ENCODE peak calls at places on chromosomes 16 and 17, in four cellular contexts. K, N, U and L are unnamed samples.

GRCh38 chr16:30870904-30871303 is 23.0 kb downstream of the BCL7C start:
- DNase-seq in K (no peak), N (no peak), U (no peak), L (no peak)

GRCh38 chr17:39872700-39873099 is 4.7 kb downstream of the ZPBP2 start:
- DNase-seq in K (peak), N (no peak), U (peak), L (no peak)

GRCh38 chr16:6605490-6605889 is 727.2 kb upstream of the RBFOX1 start:
- DNase-seq in K (no peak), N (no peak), U (no peak), L (no peak)

GRCh38 chr17:15023589-15023988 is 241.5 kb downstream of the PMP22 start:
- DNase-seq in K (no peak), N (no peak), U (no peak), L (no peak)

GRCh38 chr17:20266806-20267458 is 200.4 kb downstream of the LGALS9B start:
- DNase-seq in K (peak), N (no peak), U (no peak), L (peak)

GRCh38 chr16:2831203-2831602 is 1.1 kb downstream of the ZG16B start:
- DNase-seq in K (no peak), N (peak), U (no peak), L (no peak)

GRCh38 chr16:4500283-4500682 is 24.1 kb downstream of the HMOX2 start:
- DNase-seq in K (peak), N (no peak), U (peak), L (peak)

GRCh38 chr16:1543085-1543896 is 9.8 kb downstream of the TMEM204 start:
- DNase-seq in K (no peak), N (peak), U (peak), L (peak)

GRCh38 chr16:8931864-8932263 is 31.8 kb downstream of the USP7 start:
- DNase-seq in K (peak), N (no peak), U (peak), L (peak)

GRCh38 chr17:29216856-29217255 is 29.8 kb upstream of the CRYBA1 start:
- DNase-seq in K (no peak), N (no peak), U (no peak), L (no peak)

GRCh38 chr16:68090109-68090508 is 4.9 kb downstream of the NFATC3 start:
- DNase-seq in K (no peak), N (no peak), U (no peak), L (no peak)

GRCh38 chr16:1820096-1820972 is 6.3 kb downstream of the HAGH start:
- DNase-seq in K (no peak), N (no peak), U (no peak), L (no peak)

GRCh38 chr17:31309525-31309924 is 4.3 kb downstream of the EVI2B start:
- DNase-seq in K (no peak), N (no peak), U (no peak), L (no peak)

GRCh38 chr16:56832768-56833167 is 32.2 kb upstream of the SLC12A3 start:
- DNase-seq in K (no peak), N (no peak), U (no peak), L (no peak)

GRCh38 chr16:79792952-79793351 is 192.4 kb upstream of the MAF start:
- DNase-seq in K (no peak), N (no peak), U (no peak), L (no peak)

GRCh38 chr16:86910821-86911220 is 332.5 kb downstream of the FOXL1 start:
- DNase-seq in K (no peak), N (no peak), U (no peak), L (no peak)

GRCh38 chr17:27496501-27496943 is 40.3 kb downstream of the KSR1 start:
- DNase-seq in K (no peak), N (no peak), U (no peak), L (no peak)

GRCh38 chr16:54153240-54153934 is 133.2 kb downstream of the IRX3 start:
- DNase-seq in K (no peak), N (no peak), U (no peak), L (no peak)

GRCh38 chr17:7225711-7226331 is 6.1 kb downstream of the ACADVL start:
- DNase-seq in K (no peak), N (peak), U (no peak), L (no peak)

GRCh38 chr16:86051376-86052114 is 152.6 kb downstream of the IRF8 start:
- DNase-seq in K (no peak), N (no peak), U (no peak), L (no peak)

GRCh38 chr17:75098861-75099260 is 10.9 kb upstream of the ARMC7 start:
- DNase-seq in K (no peak), N (no peak), U (no peak), L (no peak)

GRCh38 chr17:50424246-50425000 is 1.6 kb upstream of the ACSF2 start:
- DNase-seq in K (no peak), N (no peak), U (no peak), L (no peak)
- TF ChIP-seq CTCF in K (no peak), N (no peak), U (no peak), L (no peak)

DNA sequence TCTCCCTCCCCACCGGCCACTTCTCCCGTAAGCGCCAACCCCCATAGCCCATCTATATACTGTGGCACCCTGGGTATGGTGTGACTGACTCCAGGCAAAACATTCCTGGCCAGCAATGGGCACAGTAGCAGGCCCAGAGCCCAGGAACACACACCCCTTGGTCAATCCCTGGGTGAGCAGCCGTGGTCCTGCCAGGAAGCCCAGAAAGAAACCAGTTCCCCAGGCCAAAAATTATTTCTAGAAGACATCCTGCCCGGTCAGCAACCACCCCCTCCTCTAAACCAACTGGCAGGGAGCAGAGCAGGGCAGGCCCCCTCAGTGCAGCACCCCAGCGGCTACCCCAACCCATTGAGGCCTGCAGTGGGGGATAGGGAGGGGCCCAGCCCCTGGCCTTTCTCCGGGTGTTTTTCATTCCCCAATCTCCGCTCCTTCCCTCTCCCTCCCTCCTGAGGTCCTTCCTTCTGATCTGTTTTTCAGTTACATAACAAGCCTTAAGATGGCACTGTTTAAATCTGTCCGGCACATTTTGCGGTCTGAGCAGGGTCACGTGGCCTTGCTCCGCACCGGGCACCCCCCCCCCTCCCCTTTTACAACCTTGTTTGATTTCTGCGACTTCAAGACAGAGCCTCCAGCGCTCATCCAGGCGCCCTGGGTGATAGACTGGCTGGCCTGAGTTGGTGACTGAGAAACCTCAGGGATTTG is 2.0 kb downstream of the NPTX1 start:
- DNase-seq in K (no peak), N (no peak), U (peak), L (peak)
- H3K4me3 ChIP-seq in K (no peak), N (no peak), U (no peak), L (peak)

DNA sequence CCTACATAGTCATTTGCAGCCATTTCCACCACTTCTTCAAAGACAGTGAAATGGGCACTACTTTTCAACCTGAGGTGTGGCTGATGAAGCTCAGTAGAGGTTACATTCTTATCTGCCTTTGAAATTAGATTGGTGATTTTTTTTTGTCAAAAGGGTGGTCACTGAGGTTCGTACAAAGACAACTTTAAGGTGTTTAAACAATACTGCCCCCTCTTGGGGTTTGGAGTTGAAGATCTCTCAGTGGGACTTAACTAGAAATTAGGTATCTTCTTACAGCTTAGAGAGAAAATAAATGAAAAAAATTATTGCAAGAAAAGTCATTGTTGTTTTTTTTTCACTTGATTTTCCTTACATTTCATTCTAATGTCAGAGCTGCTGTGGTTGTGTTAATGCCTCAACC is 713.2 kb downstream of the CDH11 start:
- DNase-seq in K (no peak), N (no peak), U (no peak), L (no peak)
- TF ChIP-seq CTCF in K (no peak), N (no peak), U (no peak), L (no peak)

DNA sequence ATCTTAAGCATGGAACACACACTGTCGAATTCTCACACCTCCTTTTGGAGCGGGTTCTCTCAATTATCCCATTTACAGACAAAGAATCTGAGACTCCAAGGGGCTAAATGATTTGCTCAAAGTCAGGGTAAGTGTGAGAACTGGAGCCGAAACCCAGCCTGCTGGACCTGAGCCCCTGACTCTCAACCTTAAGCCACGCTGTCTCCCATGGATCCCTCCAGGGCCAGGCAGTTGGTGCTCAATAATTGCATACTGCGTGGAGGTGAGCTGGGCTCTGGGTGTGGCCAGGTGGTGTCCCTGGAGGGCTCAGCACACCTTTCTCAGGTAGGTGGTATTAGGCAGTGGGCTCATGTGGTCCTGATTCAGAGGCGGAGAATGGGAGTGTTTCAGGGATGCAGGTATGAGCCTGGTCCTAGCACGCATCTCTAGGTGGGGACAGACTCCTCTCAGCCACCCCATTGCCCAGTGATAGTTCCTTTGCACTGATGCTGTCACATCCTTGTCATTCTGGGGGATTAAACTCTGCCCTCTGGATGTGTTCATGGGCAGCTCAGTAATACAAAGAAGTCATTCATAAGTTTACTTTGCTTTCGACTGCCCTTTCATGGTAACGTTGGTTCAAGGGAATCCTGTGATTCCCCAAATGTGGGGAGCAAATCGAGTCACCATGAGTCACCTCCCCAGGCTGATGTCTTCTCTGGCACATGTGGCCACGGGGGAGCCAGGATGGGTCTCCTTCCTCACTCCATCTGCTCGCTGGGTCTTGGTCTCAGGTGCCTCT is 399.5 kb upstream of the TNRC6C start:
- DNase-seq in K (no peak), N (no peak), U (no peak), L (no peak)
- H3K4me3 ChIP-seq in K (no peak), N (no peak), U (no peak), L (no peak)

DNA sequence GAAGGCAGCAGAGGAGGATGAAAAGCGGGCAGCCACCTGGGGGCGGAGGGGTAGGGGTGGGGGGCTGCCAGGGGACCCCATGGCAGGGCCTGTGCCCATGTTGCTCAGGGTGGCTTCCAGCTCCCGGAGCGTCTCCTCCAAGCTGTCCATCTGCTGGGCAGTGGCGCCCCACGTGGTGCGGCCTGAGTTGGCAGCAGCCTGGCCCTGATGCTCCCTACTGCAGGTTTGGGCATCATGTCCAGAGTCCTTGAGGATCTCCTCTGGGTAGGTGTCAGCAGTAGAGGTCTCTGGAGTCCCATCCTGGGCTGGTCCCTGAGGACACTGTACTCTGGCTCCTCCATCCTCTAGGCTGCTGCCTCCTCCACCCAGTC is 60.9 kb downstream of the SRCIN1 start:
- DNase-seq in K (no peak), N (no peak), U (no peak), L (no peak)
- TF ChIP-seq CTCF in K (no peak), N (no peak), U (no peak), L (no peak)

GRCh38 chr16:48117217-48118105 is 38.3 kb downstream of the ABCC12 start:
- DNase-seq in K (no peak), N (peak), U (peak), L (peak)
- H3K4me3 ChIP-seq in K (no peak), N (no peak), U (no peak), L (no peak)

GRCh38 chr17:65008877-65009276 is 47.7 kb downstream of the GNA13 start:
- DNase-seq in K (no peak), N (no peak), U (no peak), L (peak)

GRCh38 chr17:65001409-65002045 is 55.0 kb downstream of the GNA13 start:
- DNase-seq in K (no peak), N (no peak), U (no peak), L (no peak)

GRCh38 chr17:65009848-65010247 is 46.7 kb downstream of the GNA13 start:
- DNase-seq in K (no peak), N (no peak), U (no peak), L (no peak)

GRCh38 chr17:65000798-65001197 is 55.7 kb downstream of the GNA13 start:
- DNase-seq in K (no peak), N (no peak), U (no peak), L (no peak)

GRCh38 chr17:65005858-65006257 is 50.7 kb downstream of the GNA13 start:
- DNase-seq in K (no peak), N (no peak), U (no peak), L (no peak)
- TF ChIP-seq CTCF in K (no peak), N (no peak), U (no peak), L (no peak)

DNA sequence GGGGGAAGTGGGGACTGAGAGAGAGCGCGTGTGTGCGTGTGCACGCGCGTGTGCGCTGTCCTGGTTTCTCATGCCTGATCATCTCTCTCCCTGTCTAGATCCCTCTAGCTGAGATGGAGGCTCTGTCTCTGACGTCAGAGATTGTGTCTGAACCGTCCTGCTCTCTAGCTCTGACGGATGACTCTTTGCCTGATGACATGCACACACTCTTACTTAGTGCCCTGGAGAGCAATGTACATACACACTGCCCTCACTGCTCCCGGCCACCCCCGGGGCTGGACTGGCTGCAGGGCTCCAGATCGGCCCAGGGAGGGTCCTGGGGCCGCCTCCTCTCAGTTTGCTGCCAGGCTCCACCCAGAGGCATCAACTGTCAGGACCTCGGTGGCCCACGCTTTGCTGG is 13.1 kb upstream of the ABCC3 start:
- DNase-seq in K (no peak), N (no peak), U (no peak), L (no peak)
- H3K4me3 ChIP-seq in K (no peak), N (no peak), U (no peak), L (no peak)

GRCh38 chr17:42051645-42052044 is 1.2 kb upstream of the C17orf113 start:
- DNase-seq in K (no peak), N (no peak), U (no peak), L (no peak)

GRCh38 chr17:42049834-42050359 is 504 bp downstream of the C17orf113 start:
- DNase-seq in K (no peak), N (no peak), U (no peak), L (no peak)

GRCh38 chr17:42051013-42051400 is 606 bp upstream of the C17orf113 start:
- DNase-seq in K (no peak), N (no peak), U (no peak), L (no peak)

GRCh38 chr17:42052478-42052877 is 2.1 kb upstream of the C17orf113 start:
- DNase-seq in K (no peak), N (no peak), U (no peak), L (no peak)

DNA sequence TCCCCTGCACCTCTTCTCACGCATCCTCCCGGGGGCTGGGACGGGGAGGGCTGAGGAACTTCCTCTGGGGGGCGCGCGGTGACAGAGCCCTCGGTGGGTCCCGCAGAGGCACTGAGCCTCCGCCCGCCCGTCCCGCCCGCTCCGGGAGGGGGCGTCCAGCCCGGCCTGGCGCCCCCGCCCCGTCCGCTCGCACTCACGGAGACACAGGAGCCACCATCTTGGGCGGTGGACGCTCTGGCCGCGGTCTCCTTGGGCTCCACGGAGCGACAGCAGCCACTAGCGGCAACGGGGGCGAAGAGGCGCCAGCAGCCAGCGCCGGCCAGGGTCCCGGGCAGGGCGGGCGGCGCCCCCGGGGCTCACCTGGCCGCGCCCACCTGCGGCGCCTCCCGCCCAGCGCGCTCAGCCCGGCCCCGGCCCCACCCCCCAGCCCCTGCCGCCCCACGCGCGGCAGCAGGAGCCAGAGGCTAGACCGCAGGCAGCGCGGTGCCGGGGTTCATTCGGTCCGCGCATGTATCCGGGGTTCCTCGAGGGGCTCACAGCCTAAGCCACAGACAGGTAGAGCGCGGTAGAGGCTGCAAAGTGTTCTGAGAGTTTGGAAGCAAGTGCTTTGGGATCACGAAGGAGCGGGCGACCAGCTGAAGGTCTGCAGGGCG is at the start of gene C17orf113:
- DNase-seq in K (no peak), N (peak), U (peak), L (no peak)
- TF ChIP-seq CTCF in K (peak), N (peak), U (peak), L (peak)

GRCh38 chr16:10183606-10183959 is 1.4 kb upstream of the GRIN2A start:
- DNase-seq in K (no peak), N (no peak), U (no peak), L (no peak)
- H3K4me3 ChIP-seq in K (no peak), N (no peak), U (no peak), L (no peak)